ENCODE peak calls at places on chromosomes 1 and 21, in four cellular contexts. J, Y, O and T are unnamed samples.

GRCh38 chr21:32102426-32102825 is 176.4 kb downstream of the MIS18A start:
- DNase-seq in J (no peak), Y (no peak), O (no peak), T (no peak)

GRCh38 chr1:215263636-215264035 is 181.1 kb downstream of the KCNK2 start:
- DNase-seq in J (no peak), Y (no peak), O (no peak), T (no peak)

GRCh38 chr1:41626616-41627375 is 142.3 kb upstream of the EDN2 start:
- DNase-seq in O (no peak), J (no peak), Y (no peak), T (no peak)

GRCh38 chr1:228370941-228371740 is 35.5 kb downstream of the TRIM11 start:
- DNase-seq in J (no peak), O (no peak), Y (no peak), T (no peak)

GRCh38 chr21:15638856-15639549 is 90.8 kb upstream of the USP25 start:
- DNase-seq in J (peak), Y (no peak), O (no peak), T (no peak)

GRCh38 chr1:53572061-53572801 is 113.0 kb downstream of the DMRTB1 start:
- DNase-seq in O (no peak), J (peak), Y (no peak), T (peak)

GRCh38 chr1:242147096-242147976 is 148.4 kb upstream of the MAP1LC3C start:
- DNase-seq in J (no peak), O (no peak), Y (no peak), T (no peak)

GRCh38 chr21:38985423-38986378 is 180.0 kb downstream of the ETS2 start:
- DNase-seq in Y (peak), O (no peak), J (peak), T (no peak)

GRCh38 chr1:237031480-237031879 is 10.5 kb upstream of the RYR2 start:
- DNase-seq in J (no peak), Y (no peak), O (no peak), T (no peak)

GRCh38 chr1:19640363-19641316 is 3.5 kb upstream of the NBL1 start:
- DNase-seq in J (peak), O (no peak), Y (no peak), T (no peak)